ENCODE peak calls at places on chromosomes 13 and 19, in four cellular contexts. One of them, this sample, is unnamed.

GRCh38 chr19:53916004-53916403 is 6.9 kb downstream of the CACNG7 start:
- DNase-seq in H1: no peak
- DNase-seq in K562: no peak
- DNase-seq in HepG2: no peak
- DNase-seq in this sample: no peak

GRCh38 chr13:24087611-24088235 is 72.8 kb upstream of the SPATA13 start:
- DNase-seq in H1: no peak
- DNase-seq in K562: peak
- DNase-seq in HepG2: peak
- DNase-seq in this sample: no peak

GRCh38 chr19:51186323-51186722 is 38.6 kb upstream of the CD33 start:
- DNase-seq in H1: no peak
- DNase-seq in K562: no peak
- DNase-seq in HepG2: no peak
- DNase-seq in this sample: no peak

GRCh38 chr19:43755256-43755801 is 567 bp upstream of the SMG9 start:
- DNase-seq in H1: peak
- DNase-seq in K562: peak
- DNase-seq in HepG2: no peak
- DNase-seq in this sample: no peak

GRCh38 chr13:99895428-99895998 is 76.1 kb downstream of the ZIC5 start:
- DNase-seq in H1: no peak
- DNase-seq in K562: no peak
- DNase-seq in HepG2: no peak
- DNase-seq in this sample: no peak

GRCh38 chr19:33376931-33377557 is 3.5 kb downstream of the CEBPG start:
- DNase-seq in H1: no peak
- DNase-seq in K562: no peak
- DNase-seq in HepG2: no peak
- DNase-seq in this sample: no peak

GRCh38 chr19:3619631-3620012 is 7.0 kb downstream of the CACTIN start:
- DNase-seq in H1: no peak
- DNase-seq in K562: no peak
- DNase-seq in HepG2: no peak
- DNase-seq in this sample: no peak

GRCh38 chr19:32830231-32831014 is 39.1 kb downstream of the SLC7A9 start:
- DNase-seq in H1: no peak
- DNase-seq in K562: no peak
- DNase-seq in HepG2: no peak
- DNase-seq in this sample: no peak

GRCh38 chr19:49549045-49549444 is 21.2 kb downstream of the RCN3 start:
- DNase-seq in H1: no peak
- DNase-seq in K562: no peak
- DNase-seq in HepG2: no peak
- DNase-seq in this sample: no peak

GRCh38 chr13:75333103-75333502 is 148.9 kb downstream of the TBC1D4 start:
- DNase-seq in H1: no peak
- DNase-seq in K562: no peak
- DNase-seq in HepG2: no peak
- DNase-seq in this sample: no peak

GRCh38 chr13:73216381-73216831 is 157.6 kb downstream of the KLF5 start:
- DNase-seq in H1: no peak
- DNase-seq in K562: no peak
- DNase-seq in HepG2: no peak
- DNase-seq in this sample: no peak

GRCh38 chr19:39865186-39865585 is 19.0 kb upstream of the FBL start:
- DNase-seq in H1: no peak
- DNase-seq in K562: no peak
- DNase-seq in HepG2: no peak
- DNase-seq in this sample: no peak

GRCh38 chr13:52599037-52599852 is 43.0 kb upstream of the HNRNPA1L2 start:
- DNase-seq in H1: no peak
- DNase-seq in K562: no peak
- DNase-seq in HepG2: no peak
- DNase-seq in this sample: no peak

GRCh38 chr13:109372666-109373065 is 413.7 kb downstream of the IRS2 start:
- DNase-seq in H1: no peak
- DNase-seq in K562: no peak
- DNase-seq in HepG2: no peak
- DNase-seq in this sample: no peak

GRCh38 chr19:33269016-33269415 is 33.3 kb downstream of the CEBPA start:
- DNase-seq in H1: no peak
- DNase-seq in K562: no peak
- DNase-seq in HepG2: no peak
- DNase-seq in this sample: no peak

GRCh38 chr19:15379996-15380647 is 535 bp upstream of the AKAP8 start:
- DNase-seq in H1: peak
- DNase-seq in K562: peak
- DNase-seq in HepG2: peak
- DNase-seq in this sample: no peak

GRCh38 chr13:68428292-68428691 is 1198.2 kb upstream of the PCDH9 start:
- DNase-seq in H1: no peak
- DNase-seq in K562: no peak
- DNase-seq in HepG2: peak
- DNase-seq in this sample: no peak

GRCh38 chr13:25768726-25769270 is 283.0 kb downstream of the SHISA2 start:
- DNase-seq in H1: no peak
- DNase-seq in K562: no peak
- DNase-seq in HepG2: no peak
- DNase-seq in this sample: no peak

GRCh38 chr13:104466016-104466415 is 1399.8 kb upstream of the SLC10A2 start:
- DNase-seq in H1: no peak
- DNase-seq in K562: no peak
- DNase-seq in HepG2: no peak
- DNase-seq in this sample: no peak

GRCh38 chr13:72246396-72246795 is 379.4 kb upstream of the DACH1 start:
- DNase-seq in H1: no peak
- DNase-seq in K562: no peak
- DNase-seq in HepG2: no peak
- DNase-seq in this sample: no peak

GRCh38 chr19:21322528-21322927 is 6.7 kb downstream of the ZNF708 start:
- DNase-seq in H1: no peak
- DNase-seq in K562: no peak
- DNase-seq in HepG2: no peak
- DNase-seq in this sample: no peak

GRCh38 chr19:21323000-21323399 is 6.2 kb downstream of the ZNF708 start:
- DNase-seq in H1: no peak
- DNase-seq in K562: peak
- DNase-seq in HepG2: no peak
- DNase-seq in this sample: no peak

GRCh38 chr19:21328885-21329605 is at the start of gene ZNF708:
- DNase-seq in H1: peak
- DNase-seq in K562: peak
- DNase-seq in HepG2: peak
- DNase-seq in this sample: peak

GRCh38 chr19:21326169-21326568 is 3.0 kb downstream of the ZNF708 start:
- DNase-seq in H1: no peak
- DNase-seq in K562: no peak
- DNase-seq in HepG2: no peak
- DNase-seq in this sample: no peak

DNA sequence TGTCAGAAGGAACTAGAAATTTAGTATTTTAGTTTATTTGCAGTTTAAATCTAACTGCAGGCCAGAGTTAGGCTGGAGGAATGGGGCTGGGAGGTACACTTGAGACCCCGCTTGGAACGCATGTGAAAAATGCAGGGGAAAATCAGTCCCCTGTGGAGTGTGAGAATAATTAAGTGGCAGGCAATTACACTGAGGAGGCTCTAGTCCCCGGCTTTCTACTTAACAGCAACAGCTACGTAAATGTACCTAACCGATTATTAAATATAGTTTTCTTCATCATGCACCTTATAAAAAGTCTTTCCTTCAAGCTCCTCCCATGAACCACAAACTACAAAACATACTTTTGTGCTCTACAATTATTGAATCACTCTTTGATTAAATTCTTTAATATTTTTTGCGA is 808 bp downstream of the ZNF708 start:
- DNase-seq in H1: no peak
- DNase-seq in K562: peak
- DNase-seq in HepG2: peak
- DNase-seq in this sample: no peak
- TF ChIP-seq BRCA1 in H1: no peak
- TF ChIP-seq BRCA1 in K562: no peak
- TF ChIP-seq BRCA1 in HepG2: no peak
- TF ChIP-seq BRCA1 in this sample: no peak

DNA sequence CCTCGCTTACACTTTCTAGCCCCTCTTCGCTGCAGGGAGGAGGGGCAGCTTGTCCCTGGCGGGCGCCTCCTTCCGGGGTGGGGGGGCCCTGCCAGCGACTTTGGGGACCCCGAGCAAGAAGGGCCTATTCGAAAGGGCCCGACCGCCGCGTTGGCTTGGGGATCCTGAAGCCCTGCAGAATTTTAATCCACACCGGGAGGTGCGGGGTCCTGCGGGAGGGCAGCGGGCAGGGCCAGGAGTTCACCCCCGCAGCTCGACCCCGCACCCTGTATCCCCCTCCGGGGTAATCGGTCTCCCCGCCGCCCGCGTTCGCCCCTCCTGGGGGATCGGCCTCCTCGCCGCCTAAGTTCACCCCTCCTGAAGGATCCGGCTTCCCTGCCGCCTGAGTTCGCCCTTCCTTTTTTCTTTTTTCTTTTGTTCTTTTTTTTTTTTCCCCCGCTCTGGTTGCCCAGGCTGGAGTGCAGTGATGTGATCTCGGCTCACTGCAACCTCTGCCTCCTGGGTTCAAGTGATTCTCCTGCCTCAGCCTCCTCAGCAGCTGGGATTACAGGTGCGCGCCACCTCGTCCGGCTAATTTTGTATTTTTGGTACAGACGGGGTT is 688 bp downstream of the MOB3A start:
- DNase-seq in H1: no peak
- DNase-seq in K562: peak
- DNase-seq in HepG2: no peak
- DNase-seq in this sample: no peak
- TF ChIP-seq BRCA1 in H1: no peak
- TF ChIP-seq BRCA1 in K562: no peak
- TF ChIP-seq BRCA1 in HepG2: no peak
- TF ChIP-seq BRCA1 in this sample: no peak

GRCh38 chr13:40595693-40596092 is 70.7 kb downstream of the FOXO1 start:
- DNase-seq in H1: no peak
- DNase-seq in K562: no peak
- DNase-seq in HepG2: no peak
- DNase-seq in this sample: no peak
- TF ChIP-seq BRCA1 in H1: no peak
- TF ChIP-seq BRCA1 in K562: no peak
- TF ChIP-seq BRCA1 in HepG2: no peak
- TF ChIP-seq BRCA1 in this sample: no peak

GRCh38 chr19:46385636-46386035 is 27.7 kb downstream of the CCDC8 start:
- DNase-seq in H1: no peak
- DNase-seq in K562: no peak
- DNase-seq in HepG2: no peak
- DNase-seq in this sample: no peak

GRCh38 chr19:46384396-46384795 is 29.0 kb downstream of the CCDC8 start:
- DNase-seq in H1: no peak
- DNase-seq in K562: no peak
- DNase-seq in HepG2: no peak
- DNase-seq in this sample: no peak

GRCh38 chr19:46383171-46383815 is 30.1 kb downstream of the CCDC8 start:
- DNase-seq in H1: no peak
- DNase-seq in K562: no peak
- DNase-seq in HepG2: no peak
- DNase-seq in this sample: no peak

GRCh38 chr19:46381746-46382345 is 31.5 kb downstream of the CCDC8 start:
- DNase-seq in H1: no peak
- DNase-seq in K562: no peak
- DNase-seq in HepG2: no peak
- DNase-seq in this sample: no peak

DNA sequence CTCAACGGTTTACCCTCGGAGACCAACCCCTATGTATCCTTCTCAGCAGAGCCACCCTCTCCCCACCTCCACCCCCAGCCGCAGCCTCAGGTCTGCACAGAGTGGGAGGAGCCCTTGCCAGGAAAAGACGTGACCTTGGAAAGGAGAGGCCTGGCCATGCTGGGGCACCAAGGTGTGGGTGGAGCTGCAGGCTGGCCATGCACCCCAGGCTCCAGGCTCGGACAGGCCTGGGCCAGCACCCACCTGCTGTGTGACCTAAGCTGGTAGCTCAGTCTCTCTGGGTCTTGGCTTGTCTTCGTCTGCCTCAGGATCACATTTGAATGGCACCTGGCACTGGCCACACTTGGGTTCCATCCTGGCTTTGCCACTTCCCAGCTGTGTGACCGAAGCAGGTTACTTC is 29.5 kb downstream of the CCDC8 start:
- DNase-seq in H1: no peak
- DNase-seq in K562: no peak
- DNase-seq in HepG2: no peak
- DNase-seq in this sample: no peak
- TF ChIP-seq BRCA1 in H1: no peak
- TF ChIP-seq BRCA1 in K562: no peak
- TF ChIP-seq BRCA1 in HepG2: no peak
- TF ChIP-seq BRCA1 in this sample: no peak

DNA sequence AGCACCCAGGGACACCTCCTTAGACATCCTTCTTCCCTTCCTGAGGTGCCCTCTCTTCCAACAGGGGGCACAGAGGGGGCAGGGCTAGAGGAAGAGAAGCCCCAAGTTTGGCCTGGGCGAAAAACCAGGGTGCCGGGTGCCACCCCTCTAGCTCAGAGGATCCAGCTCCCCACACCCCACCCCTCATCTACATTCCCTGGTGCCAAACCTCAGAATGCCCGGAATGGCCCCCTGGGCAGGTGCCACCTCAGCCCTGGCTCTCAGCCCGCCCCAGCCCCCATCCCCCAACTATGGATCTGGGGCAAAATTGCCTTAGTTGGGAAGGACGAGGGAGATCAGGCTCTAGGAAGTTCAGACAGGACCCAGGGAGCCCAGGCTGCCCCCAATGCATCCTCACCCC is 2.0 kb downstream of the CNN1 start:
- DNase-seq in H1: no peak
- DNase-seq in K562: no peak
- DNase-seq in HepG2: no peak
- DNase-seq in this sample: no peak
- TF ChIP-seq BRCA1 in H1: no peak
- TF ChIP-seq BRCA1 in K562: no peak
- TF ChIP-seq BRCA1 in HepG2: no peak
- TF ChIP-seq BRCA1 in this sample: no peak

GRCh38 chr13:41960195-41960699 is 662 bp downstream of the VWA8 start:
- DNase-seq in H1: no peak
- DNase-seq in K562: peak
- DNase-seq in HepG2: peak
- DNase-seq in this sample: no peak
- TF ChIP-seq BRCA1 in H1: no peak
- TF ChIP-seq BRCA1 in K562: no peak
- TF ChIP-seq BRCA1 in HepG2: no peak
- TF ChIP-seq BRCA1 in this sample: no peak

GRCh38 chr13:67100723-67101122 is 129.4 kb downstream of the PCDH9 start:
- DNase-seq in H1: no peak
- DNase-seq in K562: no peak
- DNase-seq in HepG2: no peak
- DNase-seq in this sample: no peak
- TF ChIP-seq BRCA1 in H1: no peak
- TF ChIP-seq BRCA1 in K562: no peak
- TF ChIP-seq BRCA1 in HepG2: no peak
- TF ChIP-seq BRCA1 in this sample: no peak

DNA sequence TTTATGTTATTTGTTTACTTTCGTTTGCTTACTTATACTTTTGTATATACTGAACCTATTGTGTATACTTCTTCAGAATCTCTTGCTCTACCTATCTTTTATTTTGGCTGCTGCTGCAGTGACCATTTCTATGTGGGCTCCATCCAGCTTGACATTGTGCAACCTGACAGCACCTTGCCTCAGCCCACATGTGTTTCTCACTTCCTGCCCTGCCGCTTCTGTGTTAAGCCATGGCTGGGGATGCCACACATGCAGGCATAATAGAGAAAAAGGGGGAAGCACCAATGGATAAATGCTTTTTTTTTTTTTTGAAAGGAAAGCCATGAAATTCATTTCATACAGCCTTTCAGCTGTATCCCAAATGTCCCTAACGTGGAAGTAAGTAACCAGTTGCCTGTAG is 147.6 kb downstream of the RBM26 start:
- DNase-seq in H1: no peak
- DNase-seq in K562: no peak
- DNase-seq in HepG2: no peak
- DNase-seq in this sample: no peak
- TF ChIP-seq BRCA1 in H1: no peak
- TF ChIP-seq BRCA1 in K562: no peak
- TF ChIP-seq BRCA1 in HepG2: no peak
- TF ChIP-seq BRCA1 in this sample: no peak